ENCODE peak calls at places on chromosomes 11 and 22, in eight cellular contexts. U, V, R, I, P, H, B and J are unnamed samples. For H3K27me3, the result is how much of the 10 kb centered on the place peaks cover.

GRCh38 chr11:8267831-8268529 is 4.3 kb upstream of the LMO1 start:
- DNase-seq in U (peak), V (peak), R (no peak), I (peak), P (peak), H (no peak), B (no peak), J (peak)

GRCh38 chr11:3218483-3219280 is at the start of gene MRGPRG:
- DNase-seq in U (peak), V (no peak), R (peak), I (peak), P (no peak), H (peak), B (no peak), J (no peak)

GRCh38 chr22:43044402-43044801 is 29.5 kb upstream of the PACSIN2 start:
- DNase-seq in U (no peak), V (no peak), R (no peak), I (no peak), P (no peak), H (no peak), B (no peak), J (no peak)

GRCh38 chr11:8760896-8761295 is 78.3 kb downstream of the RPL27A start:
- DNase-seq in U (no peak), V (peak), R (no peak), I (no peak), P (no peak), H (no peak), B (no peak), J (no peak)

GRCh38 chr11:86511086-86511551 is 136.4 kb downstream of the CCDC81 start:
- DNase-seq in U (no peak), V (peak), R (no peak), I (no peak), P (no peak), H (no peak), B (no peak), J (no peak)

GRCh38 chr11:126101241-126101929 is 38.7 kb upstream of the CDON start:
- DNase-seq in U (no peak), V (no peak), R (no peak), I (no peak), P (no peak), H (no peak), B (no peak), J (no peak)

GRCh38 chr22:24108073-24108472 is 73.2 kb upstream of the SUSD2 start:
- DNase-seq in U (no peak), V (no peak), R (no peak), I (no peak), P (no peak), H (no peak), B (no peak), J (no peak)

GRCh38 chr11:119491753-119492455 is 68.9 kb upstream of the THY1 start:
- DNase-seq in U (no peak), V (peak), R (no peak), I (no peak), P (no peak), H (peak), B (no peak), J (no peak)

GRCh38 chr11:75565221-75565814 is 3.3 kb downstream of the SERPINH1 start:
- DNase-seq in U (no peak), V (peak), R (peak), I (no peak), P (no peak), H (no peak), B (peak), J (peak)

GRCh38 chr22:34105461-34106062 is 185.3 kb upstream of the LARGE1 start:
- DNase-seq in U (peak), V (no peak), R (peak), I (no peak), P (peak), H (peak), B (peak), J (peak)

GRCh38 chr11:73265278-73265810 is 6.8 kb upstream of the P2RY6 start:
- DNase-seq in U (no peak), V (peak), R (peak), I (no peak), P (no peak), H (no peak), B (no peak), J (no peak)

GRCh38 chr11:61091373-61092279 is 10.7 kb upstream of the CD5 start:
- DNase-seq in U (no peak), V (peak), R (no peak), I (no peak), P (no peak), H (no peak), B (no peak), J (no peak)

GRCh38 chr22:49724893-49725489 is 102.7 kb downstream of the BRD1 start:
- DNase-seq in U (peak), V (peak), R (peak), I (no peak), P (peak), H (peak), B (peak), J (peak)

GRCh38 chr11:59267196-59267595 is 54.5 kb upstream of the MPEG1 start:
- DNase-seq in U (no peak), V (no peak), R (no peak), I (no peak), P (no peak), H (no peak), B (no peak), J (no peak)

GRCh38 chr22:38012604-38013072 is 28.3 kb upstream of the SOX10 start:
- DNase-seq in U (no peak), V (peak), R (no peak), I (no peak), P (no peak), H (no peak), B (no peak), J (no peak)

GRCh38 chr11:15258433-15259350 is 144.0 kb downstream of the INSC start:
- DNase-seq in U (peak), V (peak), R (no peak), I (no peak), P (peak), H (no peak), B (no peak), J (no peak)

GRCh38 chr11:68014157-68014965 is 4.2 kb downstream of the ALDH3B1 start:
- DNase-seq in U (no peak), V (peak), R (no peak), I (no peak), P (no peak), H (no peak), B (peak), J (peak)

GRCh38 chr22:22882033-22882717 is 5.4 kb upstream of the IGLL5 start:
- DNase-seq in U (no peak), V (no peak), R (no peak), I (no peak), P (no peak), H (no peak), B (no peak), J (no peak)
- H3K27me3 ChIP-seq in U (under half), V (under half), R (under half), I (under half), P (under half), H (under half), B (under half), J (under half)

GRCh38 chr11:1929621-1930447 is 10.3 kb downstream of the TNNT3 start:
- DNase-seq in U (no peak), V (no peak), R (no peak), I (peak), P (no peak), H (no peak), B (no peak), J (no peak)

GRCh38 chr11:1932681-1933080 is 13.2 kb downstream of the TNNT3 start:
- DNase-seq in U (no peak), V (no peak), R (no peak), I (no peak), P (no peak), H (no peak), B (no peak), J (no peak)

GRCh38 chr11:1931791-1932480 is 12.4 kb downstream of the TNNT3 start:
- DNase-seq in U (no peak), V (no peak), R (no peak), I (no peak), P (no peak), H (no peak), B (no peak), J (no peak)

GRCh38 chr11:1930448-1930802 is 10.9 kb downstream of the TNNT3 start:
- DNase-seq in U (no peak), V (peak), R (no peak), I (no peak), P (no peak), H (no peak), B (no peak), J (no peak)

DNA sequence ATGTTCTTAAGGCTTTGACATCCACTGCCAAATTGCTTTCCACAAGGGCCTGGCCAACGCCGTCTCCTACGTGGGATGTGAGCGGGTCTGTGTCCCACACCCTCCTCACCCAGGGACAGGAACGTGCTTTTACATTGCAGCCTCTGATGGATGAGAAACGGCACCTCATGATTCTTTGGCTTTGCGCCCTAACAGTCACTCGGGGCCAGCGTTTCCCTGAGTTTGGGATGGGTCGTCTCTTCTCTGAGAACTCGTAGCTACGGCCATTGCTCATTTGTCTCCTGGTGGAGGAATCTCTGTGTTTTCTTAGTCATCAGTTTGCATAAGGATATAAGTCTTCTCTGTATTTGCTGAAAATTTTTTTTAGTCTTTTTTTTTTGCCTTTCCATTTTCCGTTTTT is 11.8 kb downstream of the TNNT3 start:
- DNase-seq in U (no peak), V (no peak), R (peak), I (no peak), P (no peak), H (no peak), B (peak), J (no peak)
- TF ChIP-seq CTCF in U (no peak), V (no peak), R (no peak), I (no peak), P (no peak), H (no peak), B (no peak), J (no peak)

GRCh38 chr11:20243974-20244373 is 83.7 kb upstream of the DBX1 start:
- DNase-seq in U (no peak), V (no peak), R (no peak), I (no peak), P (no peak), H (no peak), B (no peak), J (no peak)

GRCh38 chr11:20249313-20249873 is 89.1 kb upstream of the DBX1 start:
- DNase-seq in U (no peak), V (no peak), R (no peak), I (no peak), P (no peak), H (no peak), B (no peak), J (no peak)

GRCh38 chr11:20248345-20248744 is 88.1 kb upstream of the DBX1 start:
- DNase-seq in U (no peak), V (no peak), R (no peak), I (no peak), P (no peak), H (no peak), B (no peak), J (no peak)

GRCh38 chr11:20250644-20251247 is 90.5 kb upstream of the DBX1 start:
- DNase-seq in U (no peak), V (no peak), R (no peak), I (no peak), P (peak), H (no peak), B (no peak), J (no peak)

DNA sequence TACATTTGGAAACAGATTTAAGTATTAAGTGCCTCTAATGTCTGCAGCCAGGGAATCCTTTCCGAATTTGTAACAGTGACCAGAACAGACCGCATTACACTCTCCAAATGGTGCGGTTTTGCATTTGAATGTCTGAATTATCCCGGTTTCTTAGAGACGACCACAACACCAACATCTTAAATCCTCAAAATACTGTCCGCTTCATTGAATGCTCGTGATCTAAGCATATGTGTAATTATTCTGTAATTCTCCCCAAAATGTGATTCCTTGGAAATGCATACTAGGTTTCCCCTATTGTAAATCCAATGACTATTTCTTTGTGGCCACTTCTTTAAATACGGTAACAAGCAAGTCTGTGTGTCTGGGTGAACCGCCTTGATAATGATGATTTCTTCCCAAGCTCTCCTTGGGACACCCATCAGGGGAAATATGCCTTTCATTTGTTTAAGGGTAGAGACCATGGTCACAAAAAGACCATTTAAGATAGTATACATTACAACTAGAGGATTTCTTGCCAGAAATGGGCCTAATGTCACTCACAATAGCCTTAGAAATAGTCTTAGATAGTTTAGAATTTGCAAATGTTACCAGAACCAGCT is 87.4 kb upstream of the DBX1 start:
- DNase-seq in U (no peak), V (peak), R (no peak), I (no peak), P (no peak), H (no peak), B (no peak), J (no peak)
- H3K27me3 ChIP-seq in U (under half), V (under half), R (under half), I (under half), P (under half), H (under half), B (under half), J (under half)

GRCh38 chr11:112902411-112903011 is 58.7 kb upstream of the NCAM1 start:
- DNase-seq in U (no peak), V (no peak), R (no peak), I (no peak), P (no peak), H (no peak), B (no peak), J (no peak)

GRCh38 chr11:112899235-112899634 is 62.0 kb upstream of the NCAM1 start:
- DNase-seq in U (no peak), V (no peak), R (no peak), I (no peak), P (no peak), H (no peak), B (no peak), J (no peak)

GRCh38 chr11:112903310-112903709 is 57.9 kb upstream of the NCAM1 start:
- DNase-seq in U (no peak), V (no peak), R (no peak), I (no peak), P (no peak), H (no peak), B (no peak), J (no peak)

GRCh38 chr11:112901904-112902303 is 59.3 kb upstream of the NCAM1 start:
- DNase-seq in U (no peak), V (no peak), R (no peak), I (no peak), P (no peak), H (no peak), B (no peak), J (no peak)
- TF ChIP-seq CTCF in U (no peak), V (no peak), R (no peak), I (no peak), P (no peak), H (no peak), B (no peak), J (no peak)

DNA sequence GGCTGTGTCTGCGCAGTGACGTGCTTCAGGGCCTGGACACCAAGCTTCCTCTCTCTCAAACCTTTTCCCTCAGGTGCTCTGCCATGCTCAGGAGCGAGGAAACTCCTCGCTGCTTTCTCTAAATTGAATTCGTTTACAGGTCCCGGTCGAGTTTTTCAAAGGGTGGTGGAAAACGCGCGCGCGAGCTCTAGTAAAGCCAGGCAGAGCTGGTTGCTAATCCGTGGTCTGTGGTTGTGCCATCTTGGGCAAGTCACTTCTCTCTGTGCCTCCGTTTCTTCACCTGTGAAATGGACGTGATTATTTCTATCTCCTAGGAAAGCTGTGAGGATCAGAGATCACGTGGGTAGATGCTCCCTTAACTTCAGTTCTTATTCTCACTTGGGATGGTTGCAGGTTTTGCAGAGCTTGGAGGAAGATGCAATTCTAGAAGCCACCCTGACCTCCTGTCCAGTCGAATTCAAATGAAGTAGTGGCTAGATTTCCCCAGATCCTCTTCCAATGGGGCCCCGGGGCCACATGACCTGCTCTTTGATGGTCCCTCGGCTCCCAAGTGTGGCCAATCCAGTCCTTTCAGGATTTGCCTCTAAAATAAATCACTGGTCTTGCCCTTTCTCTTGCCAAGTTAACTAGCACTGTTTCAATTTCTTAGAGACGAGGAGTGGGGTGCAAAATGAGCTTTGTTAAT is 10.5 kb upstream of the ALX4 start:
- DNase-seq in U (no peak), V (no peak), R (no peak), I (no peak), P (no peak), H (no peak), B (no peak), J (no peak)
- H3K27me3 ChIP-seq in U (under half), V (half or more), R (half or more), I (half or more), P (under half), H (half or more), B (under half), J (under half)